ENCODE peak calls at places on chromosome 13, in seven cellular contexts. Q is HT1080, K is AG04450, X is WTC11, V is K562, L is foreskin melanocyte, G is GDM1. D is an unnamed sample.

GRCh38 chr13:45511310-45512147 is 46.8 kb downstream of the COG3 start:
- DNase-seq in Q (peak; percentile 78), K (peak; percentile 50), X (no peak), V (peak; percentile 37), L (peak; percentile 63), G (peak; percentile 64), D (peak; percentile 69)

GRCh38 chr13:106888148-106888547 is 320.2 kb upstream of the ARGLU1 start:
- DNase-seq in Q (no peak), K (no peak), X (no peak), V (no peak), L (no peak), G (no peak), D (no peak)

GRCh38 chr13:22517544-22517943 is 663.2 kb upstream of the SGCG start:
- DNase-seq in Q (no peak), K (no peak), X (no peak), V (no peak), L (no peak), G (no peak), D (no peak)

GRCh38 chr13:34044660-34045080 is 226.7 kb downstream of the RFC3 start:
- DNase-seq in Q (peak; percentile 97), K (peak; percentile 18), X (no peak), V (no peak), L (peak; percentile 63), G (no peak), D (peak; percentile 98)

GRCh38 chr13:105679832-105680231 is 855.6 kb downstream of the EFNB2 start:
- DNase-seq in Q (no peak), K (no peak), X (no peak), V (no peak), L (no peak), G (no peak), D (no peak)

GRCh38 chr13:113275387-113275786 is 21.7 kb upstream of the LAMP1 start:
- DNase-seq in Q (peak; percentile 73), K (peak; percentile 39), X (peak; percentile 57), V (peak; percentile 61), L (peak; percentile 51), G (no peak), D (peak; percentile 51)

GRCh38 chr13:36910545-36910944 is 9.5 kb downstream of the SMAD9 start:
- DNase-seq in Q (no peak), K (no peak), X (no peak), V (no peak), L (no peak), G (no peak), D (no peak)

GRCh38 chr13:59879281-59879680 is 284.4 kb downstream of the DIAPH3 start:
- DNase-seq in Q (no peak), K (no peak), X (no peak), V (no peak), L (no peak), G (no peak), D (no peak)

GRCh38 chr13:80584785-80585184 is 243.9 kb upstream of the SPRY2 start:
- DNase-seq in Q (no peak), K (no peak), X (no peak), V (no peak), L (no peak), G (no peak), D (no peak)

GRCh38 chr13:37656247-37656940 is 57.8 kb upstream of the POSTN start:
- DNase-seq in Q (peak; percentile 98), K (peak; percentile 89), X (no peak), V (no peak), L (peak; percentile 17), G (no peak), D (peak; percentile 94)

GRCh38 chr13:44575741-44576395 is at the start of gene TSC22D1:
- DNase-seq in Q (no peak), K (no peak), X (peak; percentile 52), V (no peak), L (peak; percentile 26), G (peak; percentile 57), D (peak; percentile 47)

GRCh38 chr13:32938907-32939306 is 77.3 kb upstream of the KL start:
- DNase-seq in Q (peak; percentile 69), K (no peak), X (no peak), V (no peak), L (no peak), G (no peak), D (peak; percentile 50)

GRCh38 chr13:79935121-79935520 is 405.8 kb downstream of the SPRY2 start:
- DNase-seq in Q (no peak), K (no peak), X (no peak), V (no peak), L (peak; percentile 88), G (no peak), D (no peak)

GRCh38 chr13:113928701-113929627 is 44.9 kb downstream of the C13orf46 start:
- DNase-seq in Q (no peak), K (peak; percentile 46), X (peak; percentile 9), V (no peak), L (no peak), G (no peak), D (no peak)

GRCh38 chr13:112775791-112776279 is 86.0 kb downstream of the ATP11A start:
- DNase-seq in Q (no peak), K (no peak), X (no peak), V (no peak), L (no peak), G (no peak), D (no peak)

GRCh38 chr13:39106216-39106995 is 68.2 kb downstream of the NHLRC3 start:
- DNase-seq in Q (peak; percentile 23), K (no peak), X (no peak), V (no peak), L (no peak), G (no peak), D (no peak)

GRCh38 chr13:96700657-96701056 is 293.6 kb downstream of the OXGR1 start:
- DNase-seq in Q (peak; percentile 27), K (no peak), X (no peak), V (no peak), L (no peak), G (no peak), D (no peak)

GRCh38 chr13:109698779-109699178 is 87.6 kb downstream of the IRS2 start:
- DNase-seq in Q (peak; percentile 75), K (no peak), X (no peak), V (no peak), L (peak; percentile 40), G (no peak), D (peak; percentile 57)

GRCh38 chr13:40109324-40109958 is 454.0 kb downstream of the COG6 start:
- DNase-seq in Q (peak; percentile 93), K (peak; percentile 70), X (no peak), V (no peak), L (peak; percentile 66), G (no peak), D (peak; percentile 97)

GRCh38 chr13:97125810-97126738 is 96.1 kb upstream of the MBNL2 start:
- DNase-seq in Q (peak; percentile 89), K (no peak), X (no peak), V (no peak), L (no peak), G (no peak), D (peak; percentile 75)

GRCh38 chr13:70448820-70449219 is 340.6 kb upstream of the KLHL1 start:
- DNase-seq in Q (no peak), K (no peak), X (no peak), V (no peak), L (no peak), G (no peak), D (no peak)

GRCh38 chr13:48586591-48587103 is 53.8 kb upstream of the RCBTB2 start:
- DNase-seq in Q (no peak), K (no peak), X (no peak), V (no peak), L (no peak), G (no peak), D (no peak)

GRCh38 chr13:37295046-37295445 is 189.6 kb upstream of the CSNK1A1L start:
- DNase-seq in Q (no peak), K (no peak), X (no peak), V (no peak), L (no peak), G (no peak), D (no peak)

GRCh38 chr13:113169277-113170272 is 11.1 kb downstream of the PROZ start:
- DNase-seq in Q (no peak), K (no peak), X (no peak), V (no peak), L (no peak), G (no peak), D (no peak)

GRCh38 chr13:32838985-32839384 is 177.2 kb upstream of the KL start:
- DNase-seq in Q (no peak), K (no peak), X (no peak), V (no peak), L (no peak), G (peak; percentile 48), D (no peak)

GRCh38 chr13:97165527-97166425 is 56.4 kb upstream of the MBNL2 start:
- DNase-seq in Q (no peak), K (no peak), X (no peak), V (no peak), L (no peak), G (no peak), D (no peak)

D was measured in mammary epithelial cell.